ENCODE peak calls at places on chromosomes 2 and 18, in five cellular contexts. A is HepG2, C is GM23338, R is PC-3, V is PC-9. O is an unnamed sample.

GRCh38 chr2:3485166-3485565 is 34.2 kb downstream of the ADI1 start:
- DNase-seq in A (no peak), C (no peak), R (no peak), V (no peak), O (no peak)

GRCh38 chr18:26804474-26804873 is 61.0 kb downstream of the AQP4 start:
- DNase-seq in A (no peak), C (peak), R (no peak), V (no peak), O (no peak)

GRCh38 chr2:233105156-233105895 is 45.2 kb downstream of the INPP5D start:
- DNase-seq in A (no peak), C (no peak), R (no peak), V (no peak), O (no peak)

GRCh38 chr2:34408100-34408499 is 809.0 kb upstream of the FAM98A start:
- DNase-seq in A (no peak), C (no peak), R (no peak), V (no peak), O (peak)

GRCh38 chr18:79938196-79938595 is 13.3 kb downstream of the SLC66A2 start:
- DNase-seq in A (no peak), C (no peak), R (no peak), V (no peak), O (no peak)

GRCh38 chr2:136288249-136288648 is 170.3 kb upstream of the CXCR4 start:
- DNase-seq in A (no peak), C (no peak), R (no peak), V (no peak), O (no peak)

GRCh38 chr2:134039912-134040581 is 213.8 kb upstream of the MGAT5 start:
- DNase-seq in A (no peak), C (no peak), R (no peak), V (no peak), O (no peak)

GRCh38 chr2:235774153-235774552 is 280.3 kb downstream of the AGAP1 start:
- DNase-seq in A (no peak), C (peak), R (no peak), V (no peak), O (no peak)

GRCh38 chr2:240635116-240635997 is 10.1 kb downstream of the GPR35 start:
- DNase-seq in A (no peak), C (no peak), R (no peak), V (no peak), O (no peak)

GRCh38 chr2:188524519-188525113 is 232.9 kb downstream of the GULP1 start:
- DNase-seq in A (peak), C (peak), R (peak), V (peak), O (peak)

GRCh38 chr2:42367835-42368234 is 6.8 kb upstream of the COX7A2L start:
- DNase-seq in A (no peak), C (no peak), R (no peak), V (no peak), O (peak)

GRCh38 chr18:54100466-54100865 is 124.0 kb downstream of the MBD2 start:
- DNase-seq in A (no peak), C (no peak), R (no peak), V (no peak), O (no peak)

GRCh38 chr18:41324934-41325333 is 630.1 kb upstream of the PIK3C3 start:
- DNase-seq in A (no peak), C (no peak), R (peak), V (no peak), O (peak)

GRCh38 chr18:25737710-25738251 is 352.6 kb downstream of the SS18 start:
- DNase-seq in A (peak), C (no peak), R (peak), V (no peak), O (peak)

GRCh38 chr2:68365087-68365486 is at the start of gene PLEK:
- DNase-seq in A (no peak), C (no peak), R (no peak), V (no peak), O (no peak)

GRCh38 chr2:16927398-16927797 is 261.8 kb upstream of the CYRIA start:
- DNase-seq in A (no peak), C (no peak), R (no peak), V (no peak), O (no peak)

GRCh38 chr2:69948032-69948962 is 13.1 kb downstream of the ASPRV1 start:
- DNase-seq in A (no peak), C (peak), R (no peak), V (no peak), O (peak)

GRCh38 chr2:176821350-176821749 is 391.2 kb upstream of the HNRNPA3 start:
- DNase-seq in A (no peak), C (no peak), R (no peak), V (no peak), O (no peak)

GRCh38 chr2:188291617-188292445 is at the start of gene GULP1:
- DNase-seq in A (peak), C (peak), R (peak), V (peak), O (peak)

GRCh38 chr2:4628931-4629565 is 925.7 kb downstream of the DCDC2C start:
- DNase-seq in A (no peak), C (no peak), R (no peak), V (no peak), O (no peak)

GRCh38 chr2:209525336-209525735 is 101.5 kb downstream of the MAP2 start:
- DNase-seq in A (no peak), C (no peak), R (no peak), V (no peak), O (no peak)

GRCh38 chr2:165239230-165239629 is at the start of gene SCN2A:
- DNase-seq in A (peak), C (peak), R (peak), V (peak), O (peak)

GRCh38 chr2:85017436-85018048 is 46.6 kb downstream of the KCMF1 start:
- DNase-seq in A (no peak), C (peak), R (peak), V (no peak), O (no peak)

GRCh38 chr2:240981273-240981672 is 17.1 kb upstream of the SNED1 start:
- DNase-seq in A (no peak), C (no peak), R (no peak), V (no peak), O (peak)

GRCh38 chr18:63787673-63788072 is 12.5 kb downstream of the SERPINB7 start:
- DNase-seq in A (no peak), C (no peak), R (peak), V (no peak), O (no peak)

GRCh38 chr2:39736593-39736992 is 42.5 kb downstream of the THUMPD2 start:
- DNase-seq in A (no peak), C (no peak), R (no peak), V (no peak), O (peak)

GRCh38 chr18:21598726-21599584 is 1.5 kb downstream of the ESCO1 start:
- DNase-seq in A (peak), C (no peak), R (peak), V (no peak), O (no peak)

GRCh38 chr18:61929881-61930640 is 37.3 kb upstream of the RNF152 start:
- DNase-seq in A (no peak), C (no peak), R (no peak), V (no peak), O (no peak)

GRCh38 chr18:79962311-79962710 is 2.1 kb upstream of the HSBP1L1 start:
- DNase-seq in A (no peak), C (no peak), R (peak), V (peak), O (peak)

GRCh38 chr2:102773149-102773706 is 11.4 kb downstream of the TMEM182 start:
- DNase-seq in A (no peak), C (no peak), R (no peak), V (no peak), O (no peak)

GRCh38 chr2:102768892-102769291 is 7.1 kb downstream of the TMEM182 start:
- DNase-seq in A (no peak), C (no peak), R (no peak), V (no peak), O (no peak)

GRCh38 chr2:102770506-102770905 is 8.7 kb downstream of the TMEM182 start:
- DNase-seq in A (no peak), C (no peak), R (no peak), V (no peak), O (no peak)

GRCh38 chr2:102772659-102773058 is 10.8 kb downstream of the TMEM182 start:
- DNase-seq in A (no peak), C (no peak), R (no peak), V (no peak), O (no peak)

GRCh38 chr2:102771114-102771513 is 9.3 kb downstream of the TMEM182 start:
- DNase-seq in A (no peak), C (no peak), R (no peak), V (no peak), O (peak)
- TF ChIP-seq EZH2 in A (no peak), C (no peak), R (no peak), V (no peak), O (no peak)

GRCh38 chr2:143819190-143819735 is 690.0 kb downstream of the ARHGAP15 start:
- DNase-seq in A (no peak), C (no peak), R (no peak), V (no peak), O (peak)
- H2AFZ ChIP-seq in A (no peak), C (no peak), R (no peak), V (no peak), O (no peak)

GRCh38 chr2:208406474-208407451 is at the start of gene PTH2R:
- DNase-seq in A (no peak), C (peak), R (no peak), V (no peak), O (peak)

GRCh38 chr2:208407667-208408066 is 1.1 kb downstream of the PTH2R start:
- DNase-seq in A (peak), C (peak), R (peak), V (no peak), O (peak)
- TF ChIP-seq EZH2 in A (no peak), C (peak), R (no peak), V (no peak), O (no peak)

DNA sequence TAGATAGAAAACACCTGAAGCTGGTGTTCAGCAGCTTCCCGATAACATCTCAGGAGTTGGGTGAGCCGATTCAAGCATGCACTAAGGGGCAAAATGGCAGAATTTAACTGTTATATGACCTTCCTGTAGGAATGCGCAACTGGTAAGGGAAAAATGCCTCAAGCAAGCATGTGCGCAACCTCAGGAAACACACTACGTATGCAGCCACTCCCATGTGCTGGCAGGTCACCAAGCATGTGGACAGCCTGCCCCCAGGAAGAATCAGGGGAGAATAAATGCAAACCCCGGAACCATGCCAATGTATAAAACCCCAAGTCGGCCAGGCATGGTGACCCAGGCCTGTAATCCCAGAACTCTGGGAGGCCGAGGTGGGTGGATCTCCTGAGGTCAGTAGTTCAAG is 645.6 kb downstream of the NYAP2 start:
- DNase-seq in A (no peak), C (no peak), R (no peak), V (no peak), O (no peak)
- H2AFZ ChIP-seq in A (peak), C (no peak), R (no peak), V (no peak), O (no peak)

GRCh38 chr2:181357979-181358378 is 99.2 kb upstream of the ITGA4 start:
- DNase-seq in A (no peak), C (no peak), R (no peak), V (no peak), O (no peak)

GRCh38 chr2:181356526-181356925 is 100.7 kb upstream of the ITGA4 start:
- DNase-seq in A (no peak), C (no peak), R (no peak), V (no peak), O (peak)

GRCh38 chr2:181348091-181348837 is 108.9 kb upstream of the ITGA4 start:
- DNase-seq in A (no peak), C (no peak), R (no peak), V (no peak), O (no peak)

GRCh38 chr2:181354626-181355025 is 102.6 kb upstream of the ITGA4 start:
- DNase-seq in A (no peak), C (no peak), R (peak), V (no peak), O (peak)

DNA sequence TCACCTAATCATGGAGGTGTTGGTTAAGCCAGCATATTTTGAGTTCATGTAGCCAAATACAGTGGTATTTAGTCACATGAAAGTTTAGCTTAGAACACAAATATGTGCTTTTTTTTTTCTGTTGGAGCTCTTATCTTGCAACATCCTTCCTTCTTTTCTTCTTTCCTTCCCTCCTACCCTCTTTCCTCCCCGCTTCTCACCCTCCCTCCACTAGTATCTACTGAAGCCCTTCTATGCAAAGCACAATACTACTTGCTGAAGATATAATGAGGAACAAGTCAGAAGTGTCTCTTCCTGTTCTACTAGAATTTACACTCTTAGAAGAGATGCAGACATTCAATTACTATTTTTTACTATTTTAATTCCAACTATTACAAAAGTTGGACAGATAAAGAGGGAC is 105.0 kb upstream of the ITGA4 start:
- DNase-seq in A (no peak), C (no peak), R (no peak), V (no peak), O (no peak)
- TF ChIP-seq EZH2 in A (no peak), C (no peak), R (no peak), V (no peak), O (no peak)

DNA sequence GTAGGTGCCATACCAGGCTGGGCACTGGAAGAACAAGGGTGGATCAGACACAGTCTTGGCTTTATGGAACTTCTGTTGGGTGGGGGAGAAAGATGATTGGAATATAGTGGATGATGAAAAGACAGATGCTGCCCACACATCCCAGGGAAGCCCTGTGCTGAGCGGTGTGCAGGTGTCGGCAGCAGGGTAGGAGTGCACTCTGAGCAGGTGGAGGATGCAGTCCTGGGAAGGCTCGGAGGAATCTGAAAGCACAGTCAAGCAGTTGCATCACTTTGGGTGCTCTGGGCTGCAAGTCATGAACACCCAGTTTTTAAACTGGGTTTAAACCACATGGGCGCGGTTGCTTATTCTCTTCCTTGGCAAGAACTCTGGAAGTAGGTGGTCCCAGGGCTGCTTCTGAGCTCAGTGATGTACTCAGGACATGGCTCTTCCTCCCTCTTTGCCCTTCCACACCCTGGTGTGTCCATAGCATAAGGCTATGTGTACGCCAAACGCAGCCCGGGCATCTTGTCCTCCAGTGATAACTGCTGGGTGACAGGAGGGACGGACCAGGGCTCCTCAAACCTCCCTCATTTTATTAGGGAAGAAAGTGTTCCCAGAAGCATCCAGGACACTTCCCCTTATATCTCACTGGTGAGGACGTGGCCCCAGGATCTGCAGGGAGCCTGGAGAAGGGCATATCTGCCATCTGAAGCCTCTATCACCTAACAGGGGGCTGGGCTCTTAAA is 84.0 kb downstream of the SH3RF3 start:
- DNase-seq in A (no peak), C (no peak), R (no peak), V (no peak), O (no peak)
- H2AFZ ChIP-seq in A (no peak), C (no peak), R (no peak), V (no peak), O (no peak)

GRCh38 chr2:100320547-100321180 is 1.6 kb downstream of the LONRF2 start:
- DNase-seq in A (no peak), C (no peak), R (peak), V (no peak), O (no peak)
- TF ChIP-seq EZH2 in A (no peak), C (no peak), R (no peak), V (no peak), O (no peak)

DNA sequence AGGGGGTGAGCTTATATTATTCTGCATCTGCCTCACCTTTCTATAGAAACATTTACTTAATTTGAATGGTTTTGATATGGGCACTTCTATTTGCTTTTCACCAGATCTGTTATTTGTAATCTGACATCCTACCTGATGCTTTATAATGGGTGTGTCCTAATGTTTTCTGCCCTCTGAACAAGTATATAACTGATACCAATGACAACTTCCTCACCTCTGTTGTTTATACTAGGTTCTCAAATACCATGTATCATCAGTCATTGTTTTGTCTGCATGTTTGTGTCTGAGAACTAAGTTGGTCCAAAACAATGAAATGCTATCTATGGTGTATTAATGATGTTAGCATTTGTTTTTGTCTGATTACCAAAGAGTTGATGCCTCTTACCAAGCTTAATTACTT is 45.8 kb downstream of the ITGA6 start:
- DNase-seq in A (no peak), C (no peak), R (no peak), V (no peak), O (no peak)
- H2AFZ ChIP-seq in A (no peak), C (no peak), R (no peak), V (no peak), O (no peak)